ENCODE peak calls at places on chromosomes 3 and 15, in six cellular contexts. One of them, this sample, is unnamed.

GRCh38 chr3:29170894-29171582 is 109.8 kb upstream of the RBMS3 start:
- DNase-seq in WTC11: no peak
- DNase-seq in B cell: no peak
- DNase-seq in uterus: no peak
- DNase-seq in AG09319: no peak
- DNase-seq in brain microvascular endothelial cell: peak
- DNase-seq in this sample: no peak

GRCh38 chr3:152346740-152347139 is 78.0 kb downstream of the MBNL1 start:
- DNase-seq in WTC11: no peak
- DNase-seq in B cell: no peak
- DNase-seq in uterus: no peak
- DNase-seq in AG09319: no peak
- DNase-seq in brain microvascular endothelial cell: no peak
- DNase-seq in this sample: no peak

GRCh38 chr15:66592505-66593218 is 26.9 kb upstream of the LCTL start:
- DNase-seq in WTC11: no peak
- DNase-seq in B cell: no peak
- DNase-seq in uterus: no peak
- DNase-seq in AG09319: no peak
- DNase-seq in brain microvascular endothelial cell: peak
- DNase-seq in this sample: no peak

GRCh38 chr3:195887670-195888069 is 20.7 kb downstream of the TNK2 start:
- DNase-seq in WTC11: no peak
- DNase-seq in B cell: no peak
- DNase-seq in uterus: no peak
- DNase-seq in AG09319: no peak
- DNase-seq in brain microvascular endothelial cell: no peak
- DNase-seq in this sample: no peak

GRCh38 chr3:12187448-12188327 is 29.0 kb upstream of the TIMP4 start:
- DNase-seq in WTC11: no peak
- DNase-seq in B cell: no peak
- DNase-seq in uterus: peak
- DNase-seq in AG09319: no peak
- DNase-seq in brain microvascular endothelial cell: peak
- DNase-seq in this sample: peak

GRCh38 chr3:172410702-172411477 is 37.4 kb downstream of the GHSR start:
- DNase-seq in WTC11: no peak
- DNase-seq in B cell: no peak
- DNase-seq in uterus: no peak
- DNase-seq in AG09319: no peak
- DNase-seq in brain microvascular endothelial cell: no peak
- DNase-seq in this sample: no peak

GRCh38 chr3:31777092-31777491 is 204.0 kb downstream of the OSBPL10 start:
- DNase-seq in WTC11: no peak
- DNase-seq in B cell: no peak
- DNase-seq in uterus: no peak
- DNase-seq in AG09319: no peak
- DNase-seq in brain microvascular endothelial cell: peak
- DNase-seq in this sample: no peak

GRCh38 chr15:101128191-101128590 is 123.7 kb downstream of the CHSY1 start:
- DNase-seq in WTC11: no peak
- DNase-seq in B cell: no peak
- DNase-seq in uterus: peak
- DNase-seq in AG09319: peak
- DNase-seq in brain microvascular endothelial cell: peak
- DNase-seq in this sample: no peak

GRCh38 chr3:82973810-82974209 is 1212.4 kb upstream of the GBE1 start:
- DNase-seq in WTC11: no peak
- DNase-seq in B cell: no peak
- DNase-seq in uterus: no peak
- DNase-seq in AG09319: no peak
- DNase-seq in brain microvascular endothelial cell: no peak
- DNase-seq in this sample: no peak

GRCh38 chr3:181336597-181336996 is 347.1 kb upstream of the DNAJC19 start:
- DNase-seq in WTC11: no peak
- DNase-seq in B cell: no peak
- DNase-seq in uterus: no peak
- DNase-seq in AG09319: no peak
- DNase-seq in brain microvascular endothelial cell: no peak
- DNase-seq in this sample: no peak

GRCh38 chr3:165254812-165255211 is 58.6 kb upstream of the SLITRK3 start:
- DNase-seq in WTC11: no peak
- DNase-seq in B cell: no peak
- DNase-seq in uterus: no peak
- DNase-seq in AG09319: no peak
- DNase-seq in brain microvascular endothelial cell: peak
- DNase-seq in this sample: no peak

GRCh38 chr15:72342385-72342784 is 22.4 kb upstream of the CELF6 start:
- DNase-seq in WTC11: peak
- DNase-seq in B cell: peak
- DNase-seq in uterus: no peak
- DNase-seq in AG09319: no peak
- DNase-seq in brain microvascular endothelial cell: peak
- DNase-seq in this sample: no peak

GRCh38 chr15:59997070-59997701 is 6.9 kb upstream of the FOXB1 start:
- DNase-seq in WTC11: peak
- DNase-seq in B cell: no peak
- DNase-seq in uterus: no peak
- DNase-seq in AG09319: no peak
- DNase-seq in brain microvascular endothelial cell: no peak
- DNase-seq in this sample: no peak

GRCh38 chr3:17238029-17238428 is 353.3 kb downstream of the PLCL2 start:
- DNase-seq in WTC11: peak
- DNase-seq in B cell: no peak
- DNase-seq in uterus: no peak
- DNase-seq in AG09319: peak
- DNase-seq in brain microvascular endothelial cell: no peak
- DNase-seq in this sample: no peak

GRCh38 chr3:7288133-7288532 is 427.2 kb downstream of the GRM7 start:
- DNase-seq in WTC11: no peak
- DNase-seq in B cell: no peak
- DNase-seq in uterus: no peak
- DNase-seq in AG09319: no peak
- DNase-seq in brain microvascular endothelial cell: no peak
- DNase-seq in this sample: no peak

GRCh38 chr3:4634894-4635293 is 141.7 kb downstream of the ITPR1 start:
- DNase-seq in WTC11: no peak
- DNase-seq in B cell: no peak
- DNase-seq in uterus: no peak
- DNase-seq in AG09319: no peak
- DNase-seq in brain microvascular endothelial cell: no peak
- DNase-seq in this sample: no peak

GRCh38 chr3:160707187-160707789 is 30.3 kb downstream of the ARL14 start:
- DNase-seq in WTC11: no peak
- DNase-seq in B cell: no peak
- DNase-seq in uterus: no peak
- DNase-seq in AG09319: no peak
- DNase-seq in brain microvascular endothelial cell: peak
- DNase-seq in this sample: no peak

GRCh38 chr3:123373535-123373987 is 75.3 kb downstream of the ADCY5 start:
- DNase-seq in WTC11: no peak
- DNase-seq in B cell: no peak
- DNase-seq in uterus: no peak
- DNase-seq in AG09319: no peak
- DNase-seq in brain microvascular endothelial cell: no peak
- DNase-seq in this sample: no peak

GRCh38 chr3:179196098-179196497 is 47.9 kb downstream of the PIK3CA start:
- DNase-seq in WTC11: no peak
- DNase-seq in B cell: peak
- DNase-seq in uterus: no peak
- DNase-seq in AG09319: peak
- DNase-seq in brain microvascular endothelial cell: peak
- DNase-seq in this sample: no peak

GRCh38 chr15:90979582-90979981 is 14.8 kb downstream of the PRC1 start:
- DNase-seq in WTC11: no peak
- DNase-seq in B cell: no peak
- DNase-seq in uterus: no peak
- DNase-seq in AG09319: no peak
- DNase-seq in brain microvascular endothelial cell: no peak
- DNase-seq in this sample: no peak

GRCh38 chr3:29083081-29083480 is 197.8 kb upstream of the RBMS3 start:
- DNase-seq in WTC11: no peak
- DNase-seq in B cell: no peak
- DNase-seq in uterus: no peak
- DNase-seq in AG09319: no peak
- DNase-seq in brain microvascular endothelial cell: no peak
- DNase-seq in this sample: no peak

GRCh38 chr15:69568621-69569020 is 116.0 kb downstream of the RPLP1 start:
- DNase-seq in WTC11: no peak
- DNase-seq in B cell: no peak
- DNase-seq in uterus: no peak
- DNase-seq in AG09319: no peak
- DNase-seq in brain microvascular endothelial cell: peak
- DNase-seq in this sample: no peak

GRCh38 chr3:14391033-14391432 is 11.4 kb upstream of the SLC6A6 start:
- DNase-seq in WTC11: no peak
- DNase-seq in B cell: no peak
- DNase-seq in uterus: peak
- DNase-seq in AG09319: peak
- DNase-seq in brain microvascular endothelial cell: peak
- DNase-seq in this sample: peak

GRCh38 chr15:98737721-98738120 is 89.4 kb downstream of the IGF1R start:
- DNase-seq in WTC11: no peak
- DNase-seq in B cell: no peak
- DNase-seq in uterus: no peak
- DNase-seq in AG09319: no peak
- DNase-seq in brain microvascular endothelial cell: no peak
- DNase-seq in this sample: no peak

GRCh38 chr3:142680710-142681109 is 43.1 kb upstream of the TRPC1 start:
- DNase-seq in WTC11: no peak
- DNase-seq in B cell: no peak
- DNase-seq in uterus: no peak
- DNase-seq in AG09319: no peak
- DNase-seq in brain microvascular endothelial cell: no peak
- DNase-seq in this sample: no peak

GRCh38 chr15:28998511-28998910 is 112.7 kb downstream of the APBA2 start:
- DNase-seq in WTC11: no peak
- DNase-seq in B cell: no peak
- DNase-seq in uterus: no peak
- DNase-seq in AG09319: no peak
- DNase-seq in brain microvascular endothelial cell: no peak
- DNase-seq in this sample: no peak

GRCh38 chr3:163809540-163809993 is 1268.7 kb downstream of the SI start:
- DNase-seq in WTC11: no peak
- DNase-seq in B cell: no peak
- DNase-seq in uterus: no peak
- DNase-seq in AG09319: no peak
- DNase-seq in brain microvascular endothelial cell: no peak
- DNase-seq in this sample: no peak

GRCh38 chr3:147945968-147946519 is 536.9 kb downstream of the ZIC1 start:
- DNase-seq in WTC11: peak
- DNase-seq in B cell: no peak
- DNase-seq in uterus: peak
- DNase-seq in AG09319: peak
- DNase-seq in brain microvascular endothelial cell: peak
- DNase-seq in this sample: no peak

GRCh38 chr3:30476373-30477082 is 129.9 kb upstream of the TGFBR2 start:
- DNase-seq in WTC11: no peak
- DNase-seq in B cell: no peak
- DNase-seq in uterus: no peak
- DNase-seq in AG09319: no peak
- DNase-seq in brain microvascular endothelial cell: no peak
- DNase-seq in this sample: no peak

GRCh38 chr3:48538451-48538850 is 18.2 kb downstream of the PFKFB4 start:
- DNase-seq in WTC11: no peak
- DNase-seq in B cell: no peak
- DNase-seq in uterus: no peak
- DNase-seq in AG09319: no peak
- DNase-seq in brain microvascular endothelial cell: no peak
- DNase-seq in this sample: no peak
- TF ChIP-seq CTCF in WTC11: no peak
- TF ChIP-seq CTCF in B cell: no peak
- TF ChIP-seq CTCF in uterus: no peak
- TF ChIP-seq CTCF in AG09319: no peak
- TF ChIP-seq CTCF in brain microvascular endothelial cell: no peak
- TF ChIP-seq CTCF in this sample: no peak

DNA sequence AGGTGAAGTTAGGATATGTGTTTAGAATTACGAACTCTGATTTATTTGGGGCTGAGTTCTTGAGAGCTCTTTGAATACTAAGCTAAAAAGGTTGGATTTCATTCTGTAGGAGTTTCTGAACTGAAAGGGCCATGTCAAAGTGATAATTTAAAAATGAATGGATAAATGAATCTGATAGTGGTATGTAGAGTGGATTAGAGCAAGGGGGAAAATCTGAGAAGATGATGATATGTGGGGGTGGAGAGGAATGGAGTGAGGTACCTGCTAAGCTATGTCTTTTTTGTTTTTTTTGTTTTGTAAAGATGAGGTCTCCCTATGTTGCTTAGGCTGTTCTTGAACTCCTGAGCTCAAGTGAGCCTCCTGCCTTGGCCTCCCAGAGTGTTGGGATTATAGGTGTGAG is 44.6 kb upstream of the SLC22A13 start:
- DNase-seq in WTC11: no peak
- DNase-seq in B cell: no peak
- DNase-seq in uterus: no peak
- DNase-seq in AG09319: no peak
- DNase-seq in brain microvascular endothelial cell: no peak
- DNase-seq in this sample: no peak
- TF ChIP-seq CTCF in WTC11: no peak
- TF ChIP-seq CTCF in B cell: no peak
- TF ChIP-seq CTCF in uterus: no peak
- TF ChIP-seq CTCF in AG09319: no peak
- TF ChIP-seq CTCF in brain microvascular endothelial cell: no peak
- TF ChIP-seq CTCF in this sample: no peak

DNA sequence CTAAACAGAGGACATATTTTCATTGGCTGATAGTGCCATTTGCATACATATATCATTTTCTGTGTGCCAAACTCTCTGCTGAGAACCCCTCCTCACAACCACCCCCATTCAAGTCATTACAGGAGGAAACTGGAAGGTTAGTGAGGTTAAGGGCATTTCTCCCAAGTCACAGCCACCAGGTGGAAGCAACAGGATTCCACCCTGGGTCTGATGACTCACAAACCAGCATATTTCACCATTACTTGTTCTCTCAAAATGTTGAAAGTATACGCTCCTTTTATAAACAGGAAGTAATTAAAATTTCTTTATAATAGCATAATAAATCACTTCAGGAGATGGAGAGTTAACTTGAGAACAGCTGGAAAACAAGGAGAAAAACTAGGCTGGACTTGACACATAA is 398.6 kb upstream of the WNT5A start:
- DNase-seq in WTC11: no peak
- DNase-seq in B cell: no peak
- DNase-seq in uterus: no peak
- DNase-seq in AG09319: peak
- DNase-seq in brain microvascular endothelial cell: no peak
- DNase-seq in this sample: no peak
- TF ChIP-seq CTCF in WTC11: no peak
- TF ChIP-seq CTCF in B cell: no peak
- TF ChIP-seq CTCF in uterus: no peak
- TF ChIP-seq CTCF in AG09319: peak
- TF ChIP-seq CTCF in brain microvascular endothelial cell: peak
- TF ChIP-seq CTCF in this sample: no peak

DNA sequence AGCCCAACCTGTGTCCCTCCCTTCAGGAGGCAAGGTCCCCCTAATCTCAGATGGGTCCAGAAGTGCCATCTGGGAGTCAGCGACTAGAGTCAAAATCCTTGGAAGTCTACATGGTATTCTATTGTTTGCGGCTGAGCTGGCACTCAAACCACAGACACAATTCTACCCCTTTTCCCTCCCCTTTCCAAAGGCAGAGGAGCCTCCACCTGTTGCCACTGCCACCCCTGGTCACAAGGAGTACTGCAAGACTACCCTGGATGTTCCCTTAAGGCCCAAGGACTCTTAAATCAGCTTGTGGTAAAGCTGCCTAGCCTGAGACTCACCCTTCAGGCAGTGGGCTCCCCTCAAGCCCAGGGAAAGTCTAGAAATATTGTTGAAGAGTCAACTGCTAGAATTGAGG is 4.3 kb upstream of the OR5H6 start:
- DNase-seq in WTC11: peak
- DNase-seq in B cell: no peak
- DNase-seq in uterus: no peak
- DNase-seq in AG09319: no peak
- DNase-seq in brain microvascular endothelial cell: no peak
- DNase-seq in this sample: no peak
- TF ChIP-seq CTCF in WTC11: peak
- TF ChIP-seq CTCF in B cell: no peak
- TF ChIP-seq CTCF in uterus: no peak
- TF ChIP-seq CTCF in AG09319: no peak
- TF ChIP-seq CTCF in brain microvascular endothelial cell: peak
- TF ChIP-seq CTCF in this sample: no peak